ENCODE peak calls at places on chromosomes 11 and 22, in eight cellular contexts. One of them, this sample, is unnamed.

GRCh38 chr11:128341280-128341679 is 246.1 kb downstream of the ETS1 start:
- DNase-seq in effector memory CD4-positive, alpha-beta T cell: peak
- DNase-seq in body of pancreas: no peak
- DNase-seq in SJSA1: no peak
- DNase-seq in A549: no peak
- DNase-seq in upper lobe of right lung: no peak
- DNase-seq in iPS DF 6.9: no peak
- DNase-seq in sigmoid colon: no peak
- DNase-seq in this sample: no peak

GRCh38 chr11:1632053-1632714 is 2.6 kb downstream of the KRTAP5-5 start:
- DNase-seq in effector memory CD4-positive, alpha-beta T cell: no peak
- DNase-seq in body of pancreas: peak
- DNase-seq in SJSA1: no peak
- DNase-seq in A549: no peak
- DNase-seq in upper lobe of right lung: no peak
- DNase-seq in iPS DF 6.9: no peak
- DNase-seq in sigmoid colon: peak
- DNase-seq in this sample: peak

GRCh38 chr22:21657361-21658118 is 8.3 kb upstream of the PPIL2 start:
- DNase-seq in effector memory CD4-positive, alpha-beta T cell: peak
- DNase-seq in body of pancreas: peak
- DNase-seq in SJSA1: peak
- DNase-seq in A549: peak
- DNase-seq in upper lobe of right lung: peak
- DNase-seq in iPS DF 6.9: no peak
- DNase-seq in sigmoid colon: no peak
- DNase-seq in this sample: peak

GRCh38 chr11:123173040-123173855 is 21.8 kb downstream of the CLMP start:
- DNase-seq in effector memory CD4-positive, alpha-beta T cell: no peak
- DNase-seq in body of pancreas: peak
- DNase-seq in SJSA1: peak
- DNase-seq in A549: no peak
- DNase-seq in upper lobe of right lung: no peak
- DNase-seq in iPS DF 6.9: no peak
- DNase-seq in sigmoid colon: no peak
- DNase-seq in this sample: peak

GRCh38 chr22:26474687-26475086 is 8.9 kb downstream of the HPS4 start:
- DNase-seq in effector memory CD4-positive, alpha-beta T cell: no peak
- DNase-seq in body of pancreas: no peak
- DNase-seq in SJSA1: no peak
- DNase-seq in A549: no peak
- DNase-seq in upper lobe of right lung: no peak
- DNase-seq in iPS DF 6.9: no peak
- DNase-seq in sigmoid colon: no peak
- DNase-seq in this sample: no peak

GRCh38 chr22:34454598-34454997 is 534.3 kb upstream of the LARGE1 start:
- DNase-seq in effector memory CD4-positive, alpha-beta T cell: no peak
- DNase-seq in body of pancreas: no peak
- DNase-seq in SJSA1: no peak
- DNase-seq in A549: no peak
- DNase-seq in upper lobe of right lung: no peak
- DNase-seq in iPS DF 6.9: no peak
- DNase-seq in sigmoid colon: no peak
- DNase-seq in this sample: no peak

GRCh38 chr22:42714768-42715430 is 5.8 kb downstream of the A4GALT start:
- DNase-seq in effector memory CD4-positive, alpha-beta T cell: no peak
- DNase-seq in body of pancreas: no peak
- DNase-seq in SJSA1: no peak
- DNase-seq in A549: no peak
- DNase-seq in upper lobe of right lung: no peak
- DNase-seq in iPS DF 6.9: no peak
- DNase-seq in sigmoid colon: no peak
- DNase-seq in this sample: peak

GRCh38 chr11:86014221-86014620 is 54.7 kb downstream of the PICALM start:
- DNase-seq in effector memory CD4-positive, alpha-beta T cell: no peak
- DNase-seq in body of pancreas: no peak
- DNase-seq in SJSA1: no peak
- DNase-seq in A549: no peak
- DNase-seq in upper lobe of right lung: no peak
- DNase-seq in iPS DF 6.9: no peak
- DNase-seq in sigmoid colon: no peak
- DNase-seq in this sample: no peak

GRCh38 chr22:23035557-23036277 is 34.6 kb upstream of the GNAZ start:
- DNase-seq in effector memory CD4-positive, alpha-beta T cell: no peak
- DNase-seq in body of pancreas: no peak
- DNase-seq in SJSA1: no peak
- DNase-seq in A549: no peak
- DNase-seq in upper lobe of right lung: no peak
- DNase-seq in iPS DF 6.9: no peak
- DNase-seq in sigmoid colon: no peak
- DNase-seq in this sample: no peak

GRCh38 chr22:23038334-23038642 is 32.0 kb upstream of the GNAZ start:
- DNase-seq in effector memory CD4-positive, alpha-beta T cell: no peak
- DNase-seq in body of pancreas: no peak
- DNase-seq in SJSA1: no peak
- DNase-seq in A549: no peak
- DNase-seq in upper lobe of right lung: no peak
- DNase-seq in iPS DF 6.9: no peak
- DNase-seq in sigmoid colon: no peak
- DNase-seq in this sample: no peak

GRCh38 chr22:23038902-23039301 is 31.4 kb upstream of the GNAZ start:
- DNase-seq in effector memory CD4-positive, alpha-beta T cell: no peak
- DNase-seq in body of pancreas: no peak
- DNase-seq in SJSA1: no peak
- DNase-seq in A549: no peak
- DNase-seq in upper lobe of right lung: no peak
- DNase-seq in iPS DF 6.9: no peak
- DNase-seq in sigmoid colon: no peak
- DNase-seq in this sample: no peak

GRCh38 chr22:23036684-23037428 is 33.5 kb upstream of the GNAZ start:
- DNase-seq in effector memory CD4-positive, alpha-beta T cell: no peak
- DNase-seq in body of pancreas: peak
- DNase-seq in SJSA1: no peak
- DNase-seq in A549: no peak
- DNase-seq in upper lobe of right lung: no peak
- DNase-seq in iPS DF 6.9: no peak
- DNase-seq in sigmoid colon: no peak
- DNase-seq in this sample: no peak

DNA sequence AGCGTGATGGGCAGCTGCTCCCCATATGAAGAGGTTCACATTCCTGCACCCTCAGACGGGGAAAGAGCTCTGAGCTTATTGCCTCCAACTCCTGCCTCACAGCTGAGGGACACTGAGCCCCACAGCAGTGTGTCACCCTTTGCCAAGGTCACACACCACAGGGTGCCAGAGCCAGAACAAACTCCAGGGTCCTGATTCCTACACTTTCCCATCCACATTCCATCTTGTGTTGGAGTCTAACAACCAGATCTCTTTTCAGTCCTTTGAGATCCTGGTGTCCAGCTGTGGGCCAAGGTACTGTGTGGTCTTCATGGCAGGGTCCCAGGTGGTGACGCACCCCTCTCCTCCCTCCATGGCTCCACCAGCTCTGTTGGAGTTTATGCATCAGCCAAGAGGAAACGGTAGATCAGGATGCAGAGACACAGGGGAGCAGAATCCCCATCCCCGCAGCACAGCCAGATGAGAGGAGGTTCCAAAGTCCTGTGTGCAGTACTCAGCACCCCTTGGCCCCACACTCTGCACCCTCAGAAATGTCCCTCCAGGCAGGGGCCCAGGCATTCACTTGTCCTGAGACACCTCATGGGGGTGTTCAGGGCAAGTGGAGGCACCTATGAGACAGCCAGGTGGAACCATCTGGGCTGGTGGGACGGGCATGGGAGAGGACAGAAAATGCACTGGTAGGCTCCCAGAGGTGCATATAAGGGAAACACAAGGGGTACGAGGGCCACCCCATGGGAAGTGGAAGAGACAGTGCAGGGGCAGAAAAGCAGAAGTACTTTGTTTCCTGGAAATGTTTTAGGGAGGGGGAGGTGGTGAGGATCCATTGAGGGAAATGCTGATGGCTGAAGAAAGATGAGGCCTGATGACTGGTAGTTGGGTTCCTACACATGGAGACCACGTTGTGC is 32.6 kb upstream of the GNAZ start:
- DNase-seq in effector memory CD4-positive, alpha-beta T cell: no peak
- DNase-seq in body of pancreas: no peak
- DNase-seq in SJSA1: no peak
- DNase-seq in A549: no peak
- DNase-seq in upper lobe of right lung: no peak
- DNase-seq in iPS DF 6.9: no peak
- DNase-seq in sigmoid colon: no peak
- DNase-seq in this sample: no peak
- H3K27ac ChIP-seq in effector memory CD4-positive, alpha-beta T cell: no peak
- H3K27ac ChIP-seq in body of pancreas: no peak
- H3K27ac ChIP-seq in SJSA1: no peak
- H3K27ac ChIP-seq in A549: no peak
- H3K27ac ChIP-seq in upper lobe of right lung: no peak
- H3K27ac ChIP-seq in iPS DF 6.9: no peak
- H3K27ac ChIP-seq in sigmoid colon: no peak
- H3K27ac ChIP-seq in this sample: no peak

GRCh38 chr11:560305-561147 is at the start of the genes LMNTD2 and RASSF7:
- DNase-seq in effector memory CD4-positive, alpha-beta T cell: peak
- DNase-seq in body of pancreas: peak
- DNase-seq in SJSA1: peak
- DNase-seq in A549: peak
- DNase-seq in upper lobe of right lung: peak
- DNase-seq in iPS DF 6.9: no peak
- DNase-seq in sigmoid colon: peak
- DNase-seq in this sample: peak

GRCh38 chr11:558503-558902 is 2.0 kb downstream of the LMNTD2 start:
- DNase-seq in effector memory CD4-positive, alpha-beta T cell: no peak
- DNase-seq in body of pancreas: no peak
- DNase-seq in SJSA1: no peak
- DNase-seq in A549: no peak
- DNase-seq in upper lobe of right lung: no peak
- DNase-seq in iPS DF 6.9: no peak
- DNase-seq in sigmoid colon: no peak
- DNase-seq in this sample: peak

GRCh38 chr11:561148-562003 is 606 bp downstream of the RASSF7 start:
- DNase-seq in effector memory CD4-positive, alpha-beta T cell: no peak
- DNase-seq in body of pancreas: peak
- DNase-seq in SJSA1: no peak
- DNase-seq in A549: peak
- DNase-seq in upper lobe of right lung: peak
- DNase-seq in iPS DF 6.9: no peak
- DNase-seq in sigmoid colon: no peak
- DNase-seq in this sample: peak

GRCh38 chr11:559020-559620 is 1.4 kb downstream of the LMNTD2 start:
- DNase-seq in effector memory CD4-positive, alpha-beta T cell: no peak
- DNase-seq in body of pancreas: no peak
- DNase-seq in SJSA1: no peak
- DNase-seq in A549: no peak
- DNase-seq in upper lobe of right lung: no peak
- DNase-seq in iPS DF 6.9: no peak
- DNase-seq in sigmoid colon: no peak
- DNase-seq in this sample: peak

DNA sequence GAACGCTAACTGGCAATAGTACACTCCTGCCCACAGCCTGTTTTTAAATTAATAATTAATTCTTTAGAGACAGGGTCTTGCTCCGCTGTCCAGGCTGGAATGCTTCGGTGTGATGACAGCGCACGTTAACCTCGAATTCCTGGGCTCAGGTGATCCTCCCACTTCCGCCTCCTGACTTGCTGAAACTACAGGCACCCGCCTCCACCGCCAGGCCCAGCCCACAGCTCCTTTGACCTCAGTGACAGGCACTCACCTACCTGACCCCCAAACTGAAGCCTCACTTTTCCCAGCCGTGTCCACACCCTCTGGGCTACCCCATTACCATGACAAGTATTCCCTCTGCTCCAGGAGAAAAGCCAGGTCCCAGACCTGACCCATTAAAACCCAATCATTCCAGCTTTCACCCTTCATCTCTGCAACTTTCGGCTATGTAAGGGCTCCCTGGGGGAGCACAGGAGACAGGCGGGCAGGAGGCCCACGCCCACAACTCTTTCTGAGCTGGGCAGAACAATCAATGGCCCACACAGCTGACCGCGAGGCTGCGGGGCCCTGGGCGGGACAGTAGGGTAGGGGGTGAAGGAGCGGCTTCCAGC is 730 bp downstream of the LMNTD2 start:
- DNase-seq in effector memory CD4-positive, alpha-beta T cell: no peak
- DNase-seq in body of pancreas: peak
- DNase-seq in SJSA1: no peak
- DNase-seq in A549: no peak
- DNase-seq in upper lobe of right lung: no peak
- DNase-seq in iPS DF 6.9: no peak
- DNase-seq in sigmoid colon: no peak
- DNase-seq in this sample: peak
- H3K27ac ChIP-seq in effector memory CD4-positive, alpha-beta T cell: peak
- H3K27ac ChIP-seq in body of pancreas: peak
- H3K27ac ChIP-seq in SJSA1: no peak
- H3K27ac ChIP-seq in A549: peak
- H3K27ac ChIP-seq in upper lobe of right lung: peak
- H3K27ac ChIP-seq in iPS DF 6.9: no peak
- H3K27ac ChIP-seq in sigmoid colon: peak
- H3K27ac ChIP-seq in this sample: no peak

GRCh38 chr11:75421902-75422247 is 11.1 kb downstream of the KLHL35 start:
- DNase-seq in effector memory CD4-positive, alpha-beta T cell: no peak
- DNase-seq in body of pancreas: no peak
- DNase-seq in SJSA1: no peak
- DNase-seq in A549: no peak
- DNase-seq in upper lobe of right lung: no peak
- DNase-seq in iPS DF 6.9: no peak
- DNase-seq in sigmoid colon: no peak
- DNase-seq in this sample: peak
- H3K27ac ChIP-seq in effector memory CD4-positive, alpha-beta T cell: no peak
- H3K27ac ChIP-seq in body of pancreas: peak
- H3K27ac ChIP-seq in SJSA1: no peak
- H3K27ac ChIP-seq in A549: peak
- H3K27ac ChIP-seq in upper lobe of right lung: peak
- H3K27ac ChIP-seq in iPS DF 6.9: no peak
- H3K27ac ChIP-seq in sigmoid colon: no peak
- H3K27ac ChIP-seq in this sample: no peak

DNA sequence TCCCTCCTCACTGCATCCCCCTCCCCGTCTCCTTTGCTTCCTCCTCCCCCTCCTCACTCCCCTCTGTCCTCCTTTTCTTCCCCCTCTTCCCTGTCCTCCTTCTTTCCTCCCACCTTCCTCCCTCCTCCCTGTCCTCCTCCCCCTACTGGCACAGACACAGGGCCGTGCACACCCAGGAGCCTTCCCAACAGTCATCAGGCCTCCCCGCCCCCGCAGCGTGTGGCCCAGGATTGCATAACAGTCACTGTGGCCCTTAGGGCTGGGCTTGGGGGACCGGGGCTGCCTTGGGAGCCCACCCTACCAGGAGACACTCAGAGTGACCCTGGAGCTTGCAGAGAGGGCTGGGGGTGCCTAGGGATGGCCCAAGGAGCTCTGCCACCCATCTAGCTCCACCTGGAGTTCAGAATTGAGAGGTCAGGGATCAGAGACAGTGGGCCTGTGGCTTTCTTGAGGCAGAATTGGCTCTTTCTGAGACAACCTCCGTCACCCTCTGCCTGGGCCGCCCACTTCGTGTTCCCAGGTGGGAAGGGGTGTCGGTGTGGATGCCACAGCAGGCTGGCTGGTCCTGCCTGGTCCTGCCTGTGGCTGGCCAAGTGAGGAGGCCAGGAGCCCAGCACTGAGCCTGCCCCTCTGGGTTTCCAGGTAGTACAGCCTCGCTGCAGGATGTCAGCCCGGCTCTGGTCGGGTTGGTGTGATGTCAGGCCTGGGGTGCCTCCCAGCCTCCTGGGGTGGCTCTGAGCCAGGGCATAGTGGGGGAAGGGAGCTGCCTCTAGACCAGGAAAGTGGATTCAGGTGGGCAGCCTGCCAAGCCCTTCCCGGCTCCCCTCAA is 1.6 kb downstream of the SPI1 start:
- DNase-seq in effector memory CD4-positive, alpha-beta T cell: no peak
- DNase-seq in body of pancreas: peak
- DNase-seq in SJSA1: no peak
- DNase-seq in A549: no peak
- DNase-seq in upper lobe of right lung: peak
- DNase-seq in iPS DF 6.9: no peak
- DNase-seq in sigmoid colon: no peak
- DNase-seq in this sample: peak
- H3K27ac ChIP-seq in effector memory CD4-positive, alpha-beta T cell: no peak
- H3K27ac ChIP-seq in body of pancreas: no peak
- H3K27ac ChIP-seq in SJSA1: no peak
- H3K27ac ChIP-seq in A549: peak
- H3K27ac ChIP-seq in upper lobe of right lung: peak
- H3K27ac ChIP-seq in iPS DF 6.9: no peak
- H3K27ac ChIP-seq in sigmoid colon: peak
- H3K27ac ChIP-seq in this sample: no peak